ENCODE peak calls at places on chromosome 15, in nine cellular contexts. E is H9, N is OCI-LY7, T is neural progenitor cell, F is GM12878, Y is GM23338, Q is IMR-90, B is PC-3, G is mammary epithelial cell. W is an unnamed sample.

GRCh38 chr15:77863491-77864105 is 213.9 kb downstream of the TBC1D2B start:
- DNase-seq in E (peak; percentile 17), N (no peak), T (no peak), F (no peak), Y (no peak), Q (no peak), B (no peak), G (no peak), W (no peak)

GRCh38 chr15:87032291-87032690 is 952.6 kb downstream of the AGBL1 start:
- DNase-seq in E (peak; percentile 31), N (no peak), T (no peak), F (no peak), Y (peak; percentile 8), Q (no peak), B (peak; percentile 30), G (peak; percentile 59), W (no peak)

GRCh38 chr15:51030649-51031316 is 63.9 kb downstream of the TNFAIP8L3 start:
- DNase-seq in E (no peak), N (no peak), T (no peak), F (no peak), Y (no peak), Q (peak; percentile 92), B (peak; percentile 92), G (peak; percentile 40), W (no peak)

GRCh38 chr15:49428392-49429095 is 5.5 kb downstream of the FGF7 start:
- DNase-seq in E (no peak), N (no peak), T (no peak), F (no peak), Y (no peak), Q (peak; percentile 64), B (peak; percentile 26), G (no peak), W (no peak)

GRCh38 chr15:25710184-25710583 is 152.9 kb downstream of the ATP10A start:
- DNase-seq in E (peak; percentile 83), N (peak; percentile 63), T (peak; percentile 81), F (no peak), Y (peak; percentile 82), Q (no peak), B (peak; percentile 52), G (no peak), W (peak; percentile 33)

GRCh38 chr15:78272776-78273175 is 8.4 kb downstream of the DNAJA4 start:
- DNase-seq in E (no peak), N (no peak), T (no peak), F (no peak), Y (no peak), Q (no peak), B (no peak), G (no peak), W (no peak)

GRCh38 chr15:73397461-73397860 is 28.7 kb upstream of the HCN4 start:
- DNase-seq in E (no peak), N (no peak), T (no peak), F (no peak), Y (no peak), Q (no peak), B (no peak), G (no peak), W (no peak)

GRCh38 chr15:38610748-38611147 is 46.1 kb upstream of the RASGRP1 start:
- DNase-seq in E (no peak), N (no peak), T (no peak), F (no peak), Y (no peak), Q (no peak), B (no peak), G (no peak), W (no peak)

GRCh38 chr15:98609144-98609852 is 39.0 kb upstream of the IGF1R start:
- DNase-seq in E (peak; percentile 79), N (no peak), T (peak; percentile 25), F (no peak), Y (peak; percentile 84), Q (peak; percentile 40), B (peak; percentile 83), G (peak; percentile 78), W (no peak)

GRCh38 chr15:66481107-66481856 is 16.3 kb downstream of the SNAPC5 start:
- DNase-seq in E (no peak), N (no peak), T (no peak), F (no peak), Y (no peak), Q (peak; percentile 38), B (peak; percentile 84), G (peak; percentile 91), W (no peak)

GRCh38 chr15:51332211-51333147 is 5.9 kb downstream of the CYP19A1 start:
- DNase-seq in E (no peak), N (no peak), T (no peak), F (no peak), Y (no peak), Q (no peak), B (no peak), G (peak; percentile 50), W (no peak)

DNA sequence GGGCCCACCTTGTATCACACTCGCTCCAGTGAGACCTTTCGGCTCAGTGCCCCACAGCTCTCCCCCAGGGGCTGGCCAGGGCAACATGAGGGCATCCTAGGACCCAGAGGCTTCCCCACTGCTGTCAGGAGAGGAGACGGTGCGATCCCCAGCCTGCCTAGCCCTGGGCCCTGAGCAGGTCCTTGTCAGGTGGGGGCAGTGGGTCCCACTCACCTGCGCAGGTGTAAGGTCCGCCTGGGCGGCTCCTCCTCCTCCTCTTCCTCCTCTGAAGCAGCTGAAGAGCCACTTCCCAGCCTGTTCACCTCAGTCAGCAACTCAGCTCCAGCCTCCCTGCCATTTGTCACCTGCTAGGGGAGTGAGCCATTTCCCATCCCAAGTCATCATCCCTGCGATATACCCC is 9.6 kb downstream of the KIF7 start:
- DNase-seq in E (no peak), N (no peak), T (no peak), F (no peak), Y (no peak), Q (no peak), B (no peak), G (no peak), W (no peak)
- H3K4me2 ChIP-seq in E (no peak overlapping the region), N (no peak overlapping the region), T (no peak overlapping the region), F (no peak overlapping the region), Y (no peak overlapping the region), Q (no peak overlapping the region), B (no peak overlapping the region), G (no peak overlapping the region), W (no peak overlapping the region)

GRCh38 chr15:41487802-41488201 is 5.9 kb upstream of the ITPKA start:
- DNase-seq in E (no peak), N (no peak), T (no peak), F (no peak), Y (no peak), Q (peak; percentile 21), B (no peak), G (no peak), W (no peak)
- H3K4me2 ChIP-seq in E (no peak overlapping the region), N (no peak overlapping the region), T (no peak overlapping the region), F (no peak overlapping the region), Y (no peak overlapping the region), Q (no peak overlapping the region), B (no peak overlapping the region), G (no peak overlapping the region), W (no peak overlapping the region)

GRCh38 chr15:92668086-92668485 is 12.5 kb upstream of the FAM174B start:
- DNase-seq in E (no peak), N (no peak), T (no peak), F (no peak), Y (no peak), Q (no peak), B (no peak), G (no peak), W (no peak)

GRCh38 chr15:92666780-92667179 is 11.2 kb upstream of the FAM174B start:
- DNase-seq in E (no peak), N (no peak), T (no peak), F (no peak), Y (no peak), Q (no peak), B (no peak), G (no peak), W (no peak)

GRCh38 chr15:92669432-92669831 is 13.9 kb upstream of the FAM174B start:
- DNase-seq in E (no peak), N (no peak), T (peak; percentile 29), F (no peak), Y (no peak), Q (no peak), B (no peak), G (no peak), W (no peak)

GRCh38 chr15:92668620-92669019 is 13.0 kb upstream of the FAM174B start:
- DNase-seq in E (no peak), N (no peak), T (no peak), F (no peak), Y (no peak), Q (no peak), B (no peak), G (no peak), W (no peak)

DNA sequence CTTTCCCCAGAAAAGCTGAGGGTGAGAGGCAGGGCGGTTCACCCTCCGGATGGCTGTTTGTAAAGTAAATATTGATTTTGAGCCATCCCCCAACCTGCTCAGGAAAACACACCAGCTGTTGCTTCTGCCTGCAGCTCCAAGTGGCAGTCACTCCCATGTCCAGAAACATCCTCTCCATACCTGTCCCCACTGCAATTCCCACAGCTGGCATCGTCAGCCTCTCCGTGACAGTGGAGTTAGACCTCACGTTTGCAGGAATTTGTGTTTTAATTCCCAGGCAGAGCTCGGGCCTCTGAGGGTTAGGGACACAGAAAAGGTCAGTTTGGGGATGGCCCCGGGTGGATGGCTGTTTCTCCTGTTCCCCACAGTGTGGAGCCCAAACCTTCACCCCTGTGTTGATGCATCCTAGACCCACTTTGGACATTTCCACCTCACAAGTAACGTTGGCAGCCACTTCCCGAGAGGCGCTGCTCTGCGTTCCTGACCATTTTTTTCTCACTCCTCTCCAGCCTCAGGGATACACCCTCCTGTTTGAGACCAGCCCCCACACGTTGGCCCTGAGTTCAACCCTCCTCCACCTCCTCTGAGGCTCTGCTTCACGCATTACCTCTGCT is 11.8 kb upstream of the FAM174B start:
- DNase-seq in E (no peak), N (no peak), T (no peak), F (no peak), Y (no peak), Q (no peak), B (peak; percentile 63), G (no peak), W (no peak)
- H3K4me2 ChIP-seq in E (peak overlapping the region; percentile 3), N (no peak overlapping the region), T (no peak overlapping the region), F (no peak overlapping the region), Y (peak overlapping the region; percentile 74), Q (no peak overlapping the region), B (peak overlapping the region; percentile 74), G (no peak overlapping the region), W (no peak overlapping the region)

GRCh38 chr15:57872281-57873010 is 165.9 kb downstream of the POLR2M start:
- DNase-seq in E (no peak), N (no peak), T (no peak), F (no peak), Y (no peak), Q (no peak), B (no peak), G (no peak), W (no peak)

GRCh38 chr15:57873564-57874209 is 167.2 kb downstream of the POLR2M start:
- DNase-seq in E (no peak), N (no peak), T (no peak), F (no peak), Y (no peak), Q (peak; percentile 7), B (peak; percentile 69), G (peak; percentile 15), W (no peak)

GRCh38 chr15:57878573-57878972 is 172.1 kb downstream of the POLR2M start:
- DNase-seq in E (no peak), N (no peak), T (no peak), F (no peak), Y (no peak), Q (no peak), B (peak; percentile 68), G (peak; percentile 16), W (no peak)

DNA sequence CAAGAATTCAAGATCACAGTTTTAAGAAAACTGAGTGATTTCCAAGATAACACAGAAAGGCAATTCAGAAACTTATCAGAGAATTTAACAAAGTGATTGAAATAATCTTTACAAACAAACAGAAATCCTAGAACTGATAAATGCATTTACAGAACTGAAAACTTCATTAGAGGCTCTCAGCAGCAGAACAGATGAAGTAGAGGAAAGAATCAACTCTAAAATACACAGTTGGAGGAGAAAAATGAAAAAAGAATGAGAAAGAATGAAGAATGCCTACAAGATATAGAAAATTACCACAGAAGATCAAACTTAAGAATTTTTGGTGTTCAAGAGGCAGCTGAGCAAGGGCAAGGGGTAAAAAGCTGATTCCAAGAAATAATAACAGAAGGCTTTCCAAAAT is 168.8 kb downstream of the POLR2M start:
- DNase-seq in E (no peak), N (no peak), T (no peak), F (no peak), Y (no peak), Q (no peak), B (no peak), G (no peak), W (no peak)
- H3K4me2 ChIP-seq in E (no peak overlapping the region), N (no peak overlapping the region), T (no peak overlapping the region), F (no peak overlapping the region), Y (no peak overlapping the region), Q (no peak overlapping the region), B (no peak overlapping the region), G (no peak overlapping the region), W (no peak overlapping the region)

W was measured in DND-41.